ENCODE peak calls at places on chromosomes 13 and 19, in seven cellular contexts. One of them, this sample, is unnamed.
A peak's percentile ranks its signal among the peaks of the same experiment; 100 is the strongest.

GRCh38 chr13:39767791-39768564 is 112.5 kb downstream of the COG6 start:
- DNase-seq in neuronal stem cell: no peak
- DNase-seq in aorta: no peak
- DNase-seq in ovary: no peak
- DNase-seq in lung: no peak
- DNase-seq in GM23338: peak; percentile 10
- DNase-seq in colonic mucosa: peak; percentile 47
- DNase-seq in this sample: no peak

GRCh38 chr13:94860981-94861407 is 148.6 kb upstream of the SOX21 start:
- DNase-seq in ovary: no peak
- DNase-seq in colonic mucosa: no peak
- DNase-seq in aorta: no peak
- DNase-seq in GM23338: no peak
- DNase-seq in neuronal stem cell: no peak
- DNase-seq in lung: no peak
- DNase-seq in this sample: no peak

GRCh38 chr13:33326723-33327122 is 41.2 kb upstream of the STARD13 start:
- DNase-seq in lung: no peak
- DNase-seq in neuronal stem cell: no peak
- DNase-seq in GM23338: no peak
- DNase-seq in ovary: no peak
- DNase-seq in aorta: no peak
- DNase-seq in colonic mucosa: no peak
- DNase-seq in this sample: no peak

GRCh38 chr19:57850553-57851017 is 926 bp downstream of the ZNF587 start:
- DNase-seq in neuronal stem cell: peak; percentile 9
- DNase-seq in colonic mucosa: peak; percentile 76
- DNase-seq in aorta: no peak
- DNase-seq in ovary: no peak
- DNase-seq in GM23338: peak; percentile 86
- DNase-seq in lung: no peak
- DNase-seq in this sample: peak; percentile 76

GRCh38 chr19:17626456-17626855 is 61.7 kb downstream of the UNC13A start:
- DNase-seq in aorta: no peak
- DNase-seq in neuronal stem cell: no peak
- DNase-seq in lung: no peak
- DNase-seq in ovary: no peak
- DNase-seq in GM23338: no peak
- DNase-seq in colonic mucosa: no peak
- DNase-seq in this sample: no peak

GRCh38 chr13:26600345-26600761 is 42.9 kb downstream of the WASF3 start:
- DNase-seq in colonic mucosa: no peak
- DNase-seq in neuronal stem cell: no peak
- DNase-seq in lung: no peak
- DNase-seq in GM23338: no peak
- DNase-seq in aorta: no peak
- DNase-seq in ovary: no peak
- DNase-seq in this sample: no peak

GRCh38 chr13:99393791-99394735 is 86.9 kb upstream of the GPR183 start:
- DNase-seq in ovary: peak; percentile 9
- DNase-seq in aorta: no peak
- DNase-seq in lung: no peak
- DNase-seq in neuronal stem cell: no peak
- DNase-seq in colonic mucosa: no peak
- DNase-seq in GM23338: no peak
- DNase-seq in this sample: no peak

GRCh38 chr13:41587490-41587889 is 130.1 kb downstream of the RGCC start:
- DNase-seq in ovary: no peak
- DNase-seq in GM23338: peak; percentile 64
- DNase-seq in colonic mucosa: no peak
- DNase-seq in neuronal stem cell: no peak
- DNase-seq in aorta: no peak
- DNase-seq in lung: no peak
- DNase-seq in this sample: no peak

GRCh38 chr13:78102121-78102677 is 183.6 kb upstream of the EDNRB start:
- DNase-seq in ovary: no peak
- DNase-seq in colonic mucosa: peak; percentile 20
- DNase-seq in GM23338: no peak
- DNase-seq in lung: peak; percentile 36
- DNase-seq in neuronal stem cell: no peak
- DNase-seq in aorta: peak; percentile 58
- DNase-seq in this sample: no peak

GRCh38 chr19:17340871-17341357 is 3.6 kb downstream of the GTPBP3 start:
- DNase-seq in lung: no peak
- DNase-seq in GM23338: peak; percentile 76
- DNase-seq in aorta: no peak
- DNase-seq in neuronal stem cell: no peak
- DNase-seq in ovary: no peak
- DNase-seq in colonic mucosa: no peak
- DNase-seq in this sample: no peak

GRCh38 chr19:58562126-58563033 is 4.0 kb upstream of the UBE2M start:
- DNase-seq in aorta: peak; percentile 52
- DNase-seq in ovary: peak; percentile 75
- DNase-seq in lung: no peak
- DNase-seq in neuronal stem cell: no peak
- DNase-seq in colonic mucosa: peak; percentile 49
- DNase-seq in GM23338: peak; percentile 78
- DNase-seq in this sample: no peak

GRCh38 chr19:15161028-15161984 is 39.5 kb downstream of the NOTCH3 start:
- DNase-seq in colonic mucosa: no peak
- DNase-seq in ovary: no peak
- DNase-seq in neuronal stem cell: no peak
- DNase-seq in GM23338: peak; percentile 38
- DNase-seq in aorta: no peak
- DNase-seq in lung: no peak
- DNase-seq in this sample: no peak

GRCh38 chr19:54186934-54187381 is 2.4 kb downstream of the MBOAT7 start:
- DNase-seq in ovary: no peak
- DNase-seq in lung: no peak
- DNase-seq in GM23338: no peak
- DNase-seq in neuronal stem cell: no peak
- DNase-seq in aorta: peak; percentile 49
- DNase-seq in colonic mucosa: peak; percentile 90
- DNase-seq in this sample: no peak

GRCh38 chr19:5356918-5357317 is 16.3 kb upstream of the PTPRS start:
- DNase-seq in neuronal stem cell: no peak
- DNase-seq in lung: no peak
- DNase-seq in ovary: no peak
- DNase-seq in GM23338: no peak
- DNase-seq in aorta: no peak
- DNase-seq in colonic mucosa: no peak
- DNase-seq in this sample: no peak

DNA sequence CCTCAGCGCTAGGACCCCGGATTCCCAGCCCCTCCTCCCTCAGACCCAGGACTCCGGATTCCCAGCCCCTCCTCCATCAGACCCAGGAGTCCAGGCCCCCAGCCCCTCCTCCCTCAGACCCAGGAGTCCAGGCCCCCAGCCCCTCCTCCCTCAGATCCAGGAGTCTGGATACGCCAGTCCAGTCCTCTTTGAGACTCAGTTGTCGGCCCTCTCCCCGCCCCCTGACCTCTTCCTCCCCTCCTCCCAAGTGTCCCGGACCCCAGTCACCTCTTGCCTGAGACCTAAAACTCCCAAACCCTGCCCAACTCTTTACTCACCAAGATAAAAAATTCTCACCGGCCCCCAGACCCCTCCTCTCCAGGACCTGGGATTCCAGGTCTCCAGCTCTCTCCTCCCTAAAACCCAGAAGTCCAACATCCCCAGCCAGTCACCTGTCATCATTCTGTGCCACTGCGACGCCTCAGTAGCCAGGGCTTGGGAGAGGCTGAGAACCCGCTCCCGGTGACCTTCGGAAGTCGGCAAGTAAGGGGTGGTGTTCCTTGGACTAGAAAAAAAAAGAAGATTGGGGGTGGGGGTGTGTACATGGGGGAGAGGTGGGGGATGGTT is 1.4 kb upstream of the HSD17B14 start:
- DNase-seq in aorta: no peak
- DNase-seq in neuronal stem cell: peak; percentile 50
- DNase-seq in colonic mucosa: no peak
- DNase-seq in lung: no peak
- DNase-seq in GM23338: peak; percentile 59
- DNase-seq in ovary: no peak
- DNase-seq in this sample: no peak
- H3K4me3 ChIP-seq in aorta: no peak overlapping the region
- H3K4me3 ChIP-seq in neuronal stem cell: no peak overlapping the region
- H3K4me3 ChIP-seq in colonic mucosa: no peak overlapping the region
- H3K4me3 ChIP-seq in lung: no peak overlapping the region
- H3K4me3 ChIP-seq in GM23338: peak overlapping the region; percentile 61
- H3K4me3 ChIP-seq in ovary: peak overlapping the region; percentile 27
- H3K4me3 ChIP-seq in this sample: no peak overlapping the region

GRCh38 chr19:18905520-18906236 is 9.7 kb upstream of the CERS1 start:
- DNase-seq in lung: no peak
- DNase-seq in GM23338: no peak
- DNase-seq in ovary: no peak
- DNase-seq in aorta: peak; percentile 37
- DNase-seq in colonic mucosa: no peak
- DNase-seq in neuronal stem cell: no peak
- DNase-seq in this sample: no peak

GRCh38 chr19:18905058-18905456 is 9.1 kb upstream of the CERS1 start:
- DNase-seq in colonic mucosa: no peak
- DNase-seq in aorta: no peak
- DNase-seq in ovary: no peak
- DNase-seq in lung: no peak
- DNase-seq in GM23338: no peak
- DNase-seq in neuronal stem cell: no peak
- DNase-seq in this sample: no peak

GRCh38 chr19:18908917-18909619 is 10.1 kb downstream of the COPE start:
- DNase-seq in neuronal stem cell: no peak
- DNase-seq in colonic mucosa: no peak
- DNase-seq in lung: no peak
- DNase-seq in GM23338: no peak
- DNase-seq in ovary: no peak
- DNase-seq in aorta: no peak
- DNase-seq in this sample: no peak

GRCh38 chr19:18904334-18905057 is 8.5 kb upstream of the CERS1 start:
- DNase-seq in aorta: no peak
- DNase-seq in colonic mucosa: no peak
- DNase-seq in neuronal stem cell: no peak
- DNase-seq in GM23338: no peak
- DNase-seq in ovary: peak; percentile 18
- DNase-seq in lung: no peak
- DNase-seq in this sample: no peak

GRCh38 chr19:18906605-18907519 is 10.9 kb upstream of the CERS1 start:
- DNase-seq in aorta: peak; percentile 38
- DNase-seq in GM23338: no peak
- DNase-seq in colonic mucosa: no peak
- DNase-seq in lung: no peak
- DNase-seq in ovary: peak; percentile 16
- DNase-seq in neuronal stem cell: no peak
- DNase-seq in this sample: no peak
- H3K4me3 ChIP-seq in aorta: no peak overlapping the region
- H3K4me3 ChIP-seq in GM23338: no peak overlapping the region
- H3K4me3 ChIP-seq in colonic mucosa: no peak overlapping the region
- H3K4me3 ChIP-seq in lung: no peak overlapping the region
- H3K4me3 ChIP-seq in ovary: no peak overlapping the region
- H3K4me3 ChIP-seq in neuronal stem cell: no peak overlapping the region
- H3K4me3 ChIP-seq in this sample: no peak overlapping the region

DNA sequence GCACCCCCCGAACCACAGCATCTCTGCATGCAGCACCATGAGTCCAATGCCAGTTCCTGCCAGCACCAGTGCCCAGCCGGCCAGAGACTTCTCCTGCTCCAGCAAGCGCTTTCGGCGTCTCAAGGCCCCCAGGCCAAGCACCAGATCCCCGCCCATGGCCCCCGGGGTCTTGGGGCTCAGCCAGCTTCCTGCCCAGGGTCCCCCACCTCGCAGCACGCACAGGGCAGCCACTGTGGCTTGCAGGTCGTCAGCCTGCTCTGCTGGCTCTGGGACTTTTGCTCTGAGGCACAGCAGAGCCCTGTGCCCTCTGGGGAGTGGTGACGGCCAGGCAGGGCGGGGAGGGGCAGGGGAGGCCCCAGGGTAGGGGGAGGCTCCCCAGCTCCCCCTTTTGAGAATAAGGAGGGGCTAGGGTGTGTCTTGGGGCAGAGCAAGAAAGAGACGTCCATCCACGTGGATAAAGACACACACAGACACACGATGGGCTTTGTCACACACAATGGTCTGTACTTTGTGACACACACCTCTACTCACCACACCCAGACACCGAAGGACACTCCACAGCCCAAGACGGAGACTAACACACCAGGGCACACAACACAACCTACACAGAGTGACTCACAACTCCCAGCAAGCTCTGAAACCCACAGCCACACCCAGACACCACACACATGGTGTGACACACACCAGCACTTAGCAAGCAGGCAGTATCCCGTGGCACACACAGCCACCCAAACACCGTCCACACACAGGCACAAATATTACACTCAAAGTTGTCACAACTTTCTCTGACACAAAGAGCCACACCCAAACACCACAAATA is at the start of gene KCNN4:
- DNase-seq in lung: no peak
- DNase-seq in neuronal stem cell: no peak
- DNase-seq in aorta: peak; percentile 55
- DNase-seq in colonic mucosa: peak; percentile 81
- DNase-seq in ovary: no peak
- DNase-seq in GM23338: no peak
- DNase-seq in this sample: no peak
- H3K4me3 ChIP-seq in lung: no peak within 1 kb of the TSS
- H3K4me3 ChIP-seq in neuronal stem cell: no peak within 1 kb of the TSS
- H3K4me3 ChIP-seq in aorta: no peak within 1 kb of the TSS
- H3K4me3 ChIP-seq in colonic mucosa: peak within 1 kb of the TSS; percentile 38
- H3K4me3 ChIP-seq in ovary: no peak within 1 kb of the TSS
- H3K4me3 ChIP-seq in GM23338: no peak within 1 kb of the TSS
- H3K4me3 ChIP-seq in this sample: no peak within 1 kb of the TSS

GRCh38 chr19:3585301-3586123 is at the start of gene GIPC3:
- DNase-seq in neuronal stem cell: no peak
- DNase-seq in GM23338: peak; percentile 49
- DNase-seq in aorta: peak; percentile 55
- DNase-seq in colonic mucosa: no peak
- DNase-seq in ovary: no peak
- DNase-seq in lung: no peak
- DNase-seq in this sample: no peak

GRCh38 chr19:3586707-3587346 is 1.5 kb downstream of the GIPC3 start:
- DNase-seq in aorta: peak; percentile 50
- DNase-seq in GM23338: no peak
- DNase-seq in colonic mucosa: no peak
- DNase-seq in lung: no peak
- DNase-seq in ovary: no peak
- DNase-seq in neuronal stem cell: no peak
- DNase-seq in this sample: no peak

GRCh38 chr19:3589439-3589838 is 4.2 kb downstream of the GIPC3 start:
- DNase-seq in GM23338: no peak
- DNase-seq in neuronal stem cell: no peak
- DNase-seq in colonic mucosa: no peak
- DNase-seq in lung: no peak
- DNase-seq in ovary: no peak
- DNase-seq in aorta: no peak
- DNase-seq in this sample: no peak

GRCh38 chr19:3589949-3590348 is 4.7 kb downstream of the GIPC3 start:
- DNase-seq in lung: no peak
- DNase-seq in aorta: no peak
- DNase-seq in neuronal stem cell: no peak
- DNase-seq in GM23338: no peak
- DNase-seq in colonic mucosa: no peak
- DNase-seq in ovary: no peak
- DNase-seq in this sample: no peak

GRCh38 chr19:3586124-3586626 is 897 bp downstream of the GIPC3 start:
- DNase-seq in ovary: no peak
- DNase-seq in aorta: no peak
- DNase-seq in neuronal stem cell: no peak
- DNase-seq in GM23338: peak; percentile 87
- DNase-seq in colonic mucosa: no peak
- DNase-seq in lung: no peak
- DNase-seq in this sample: no peak
- H3K4me3 ChIP-seq in ovary: no peak overlapping the region
- H3K4me3 ChIP-seq in aorta: no peak overlapping the region
- H3K4me3 ChIP-seq in neuronal stem cell: no peak overlapping the region
- H3K4me3 ChIP-seq in GM23338: peak overlapping the region; percentile 61
- H3K4me3 ChIP-seq in colonic mucosa: no peak overlapping the region
- H3K4me3 ChIP-seq in lung: no peak overlapping the region
- H3K4me3 ChIP-seq in this sample: no peak overlapping the region

GRCh38 chr13:59750860-59751259 is 412.9 kb downstream of the DIAPH3 start:
- DNase-seq in lung: no peak
- DNase-seq in ovary: no peak
- DNase-seq in neuronal stem cell: peak; percentile 83
- DNase-seq in aorta: no peak
- DNase-seq in colonic mucosa: no peak
- DNase-seq in GM23338: peak; percentile 95
- DNase-seq in this sample: no peak
- H3K4me3 ChIP-seq in lung: no peak overlapping the region
- H3K4me3 ChIP-seq in ovary: no peak overlapping the region
- H3K4me3 ChIP-seq in neuronal stem cell: peak overlapping the region; percentile 30
- H3K4me3 ChIP-seq in aorta: no peak overlapping the region
- H3K4me3 ChIP-seq in colonic mucosa: no peak overlapping the region
- H3K4me3 ChIP-seq in GM23338: peak overlapping the region; percentile 27
- H3K4me3 ChIP-seq in this sample: no peak overlapping the region

This sample was measured in LNCaP clone FGC.